ENCODE peak calls at places on chromosomes 2 and 18, in five cellular contexts. R is H9, B is AG10803, T is trophoblast cell, C is NCI-H1105. N is an unnamed sample.

GRCh38 chr2:66846887-66847286 is 412.0 kb downstream of the MEIS1 start:
- DNase-seq in R (no peak), B (no peak), T (no peak), C (no peak), N (no peak)

GRCh38 chr2:12824304-12824761 is 107.6 kb downstream of the TRIB2 start:
- DNase-seq in R (no peak), B (peak; percentile 80), T (no peak), C (no peak), N (no peak)

GRCh38 chr2:219124379-219125110 is 36.1 kb downstream of the NHEJ1 start:
- DNase-seq in R (no peak), B (peak; percentile 39), T (no peak), C (no peak), N (peak; percentile 39)

GRCh38 chr18:21997207-21998143 is 171.9 kb upstream of the GATA6 start:
- DNase-seq in R (no peak), B (peak; percentile 50), T (no peak), C (peak; percentile 11), N (peak; percentile 69)

GRCh38 chr2:189535433-189535832 is 45.2 kb downstream of the SLC40A1 start:
- DNase-seq in R (no peak), B (no peak), T (no peak), C (no peak), N (no peak)

GRCh38 chr2:231321556-231322334 is 73.8 kb upstream of the B3GNT7 start:
- DNase-seq in R (no peak), B (no peak), T (no peak), C (no peak), N (peak; percentile 98)

GRCh38 chr2:196849895-196850294 is 40.7 kb upstream of the C2orf66 start:
- DNase-seq in R (no peak), B (peak; percentile 42), T (no peak), C (no peak), N (peak; percentile 12)

GRCh38 chr18:475202-475624 is 25.3 kb downstream of the COLEC12 start:
- DNase-seq in R (peak; percentile 79), B (peak; percentile 95), T (no peak), C (no peak), N (no peak)

GRCh38 chr2:20145497-20146193 is 79.3 kb downstream of the SDC1 start:
- DNase-seq in R (no peak), B (no peak), T (no peak), C (no peak), N (no peak)

GRCh38 chr2:219001577-219002394 is 8.6 kb upstream of the CRYBA2 start:
- DNase-seq in R (peak; percentile 67), B (no peak), T (peak; percentile 82), C (peak; percentile 97), N (no peak)

GRCh38 chr18:36534154-36534688 is 236.7 kb downstream of the FHOD3 start:
- DNase-seq in R (peak; percentile 4), B (no peak), T (no peak), C (no peak), N (peak; percentile 35)

GRCh38 chr2:85589982-85590791 is 5.4 kb upstream of the RNF181 start:
- DNase-seq in R (no peak), B (peak; percentile 98), T (no peak), C (no peak), N (peak; percentile 65)

GRCh38 chr18:70332694-70333093 is 43.8 kb downstream of the SOCS6 start:
- DNase-seq in R (no peak), B (peak; percentile 52), T (no peak), C (no peak), N (no peak)

GRCh38 chr2:9178110-9178904 is 28.3 kb upstream of the ASAP2 start:
- DNase-seq in R (no peak), B (no peak), T (peak; percentile 64), C (peak; percentile 16), N (no peak)

GRCh38 chr2:232328038-232328435 is 50.5 kb upstream of the ALPP start:
- DNase-seq in R (peak; percentile 30), B (no peak), T (no peak), C (no peak), N (no peak)

GRCh38 chr18:33596178-33596854 is 18.3 kb downstream of the ASXL3 start:
- DNase-seq in R (no peak), B (peak; percentile 3), T (no peak), C (no peak), N (no peak)

GRCh38 chr18:8765692-8766463 is 60.5 kb downstream of the MTCL1 start:
- DNase-seq in R (no peak), B (peak; percentile 85), T (no peak), C (no peak), N (no peak)

GRCh38 chr18:79955302-79956075 is 4.0 kb upstream of the SLC66A2 start:
- DNase-seq in R (no peak), B (no peak), T (no peak), C (no peak), N (peak; percentile 35)

GRCh38 chr2:112181571-112182290 is 43.5 kb downstream of the FBLN7 start:
- DNase-seq in R (peak; percentile 64), B (no peak), T (no peak), C (peak; percentile 59), N (no peak)

GRCh38 chr2:45069711-45070664 is 60.7 kb upstream of the SIX2 start:
- DNase-seq in R (no peak), B (no peak), T (no peak), C (no peak), N (no peak)

GRCh38 chr2:205849136-205849535 is 166.8 kb downstream of the NRP2 start:
- DNase-seq in R (no peak), B (no peak), T (no peak), C (no peak), N (no peak)

GRCh38 chr18:13984080-13984479 is 68.7 kb upstream of the MC2R start:
- DNase-seq in R (no peak), B (no peak), T (no peak), C (peak; percentile 3), N (no peak)

GRCh38 chr18:45063246-45064038 is 382.8 kb downstream of the SETBP1 start:
- DNase-seq in R (peak; percentile 62), B (no peak), T (no peak), C (no peak), N (no peak)

GRCh38 chr2:106827178-106827577 is 58.8 kb downstream of the ST6GAL2 start:
- DNase-seq in R (no peak), B (no peak), T (no peak), C (no peak), N (no peak)

GRCh38 chr18:60649107-60649506 is 276.5 kb upstream of the MC4R start:
- DNase-seq in R (no peak), B (no peak), T (no peak), C (no peak), N (no peak)

GRCh38 chr2:70674636-70675430 is 93.2 kb downstream of the ADD2 start:
- DNase-seq in R (peak; percentile 10), B (no peak), T (no peak), C (no peak), N (no peak)